ENCODE peak calls at places on chromosomes 6 and 20, in six cellular contexts. X is fibroblast of villous mesenchyme; O is GM03348; M is left cardiac atrium; E is epithelial cell of prostate; I is stimulated activated CD4-positive, alpha-beta T cell treated with anti-CD3 and anti-CD28 coated beads, Interleukin-4, amount 100 ng/mL, for 48 hours. P is an unnamed sample.

GRCh38 chr6:133743621-133744020 is 145.3 kb upstream of the TCF21 start:
- DNase-seq in O (no peak), M (no peak), X (no peak), I (no peak), E (no peak), P (no peak)

GRCh38 chr6:98794306-98794852 is 40.0 kb upstream of the POU3F2 start:
- DNase-seq in I (no peak), X (no peak), E (no peak), M (no peak), O (no peak), P (no peak)

GRCh38 chr6:1729133-1729751 is 119.5 kb downstream of the FOXC1 start:
- DNase-seq in E (peak; percentile 78), O (no peak), X (no peak), I (no peak), M (no peak), P (no peak)

GRCh38 chr6:152572395-152573061 is 64.6 kb downstream of the SYNE1 start:
- DNase-seq in M (no peak), X (peak; percentile 76), O (no peak), I (no peak), E (no peak), P (no peak)

GRCh38 chr6:71982385-71982784 is 96.0 kb downstream of the RIMS1 start:
- DNase-seq in X (no peak), E (no peak), I (no peak), O (no peak), M (no peak), P (no peak)

GRCh38 chr6:163181666-163182180 is 232.8 kb upstream of the QKI start:
- DNase-seq in M (no peak), X (no peak), E (no peak), O (no peak), I (no peak), P (no peak)

GRCh38 chr6:132130530-132131298 is 179.5 kb upstream of the CCN2 start:
- DNase-seq in O (peak; percentile 56), I (no peak), X (peak; percentile 82), M (peak; percentile 63), E (no peak), P (peak; percentile 31)

GRCh38 chr6:163228041-163228440 is 186.5 kb upstream of the QKI start:
- DNase-seq in M (no peak), I (no peak), X (no peak), E (no peak), O (no peak), P (no peak)

GRCh38 chr6:16800942-16801341 is 39.7 kb upstream of the ATXN1 start:
- DNase-seq in O (peak; percentile 37), I (no peak), X (peak; percentile 68), E (no peak), M (no peak), P (no peak)

GRCh38 chr6:73796881-73797280 is 100.9 kb downstream of the CD109 start:
- DNase-seq in X (peak; percentile 39), I (no peak), M (no peak), O (no peak), E (no peak), P (no peak)

GRCh38 chr20:58492795-58493538 is 22.2 kb downstream of the APCDD1L start:
- DNase-seq in M (no peak), X (no peak), E (no peak), O (no peak), I (no peak), P (no peak)

GRCh38 chr6:159312204-159312603 is 143.0 kb downstream of the FNDC1 start:
- DNase-seq in E (no peak), O (peak; percentile 38), I (no peak), X (no peak), M (no peak), P (no peak)

GRCh38 chr6:13045676-13046075 is 282.7 kb downstream of the TBC1D7 start:
- DNase-seq in O (no peak), M (no peak), E (no peak), I (no peak), X (no peak), P (no peak)

GRCh38 chr6:113858067-113858604 is 991 bp downstream of the MARCKS start:
- DNase-seq in X (peak; percentile 66), O (peak; percentile 66), E (no peak), M (peak; percentile 48), I (no peak), P (peak; percentile 51)

GRCh38 chr6:7673063-7673536 is 52.8 kb upstream of the BMP6 start:
- DNase-seq in M (peak; percentile 58), E (no peak), O (peak; percentile 84), I (no peak), X (peak; percentile 53), P (peak; percentile 67)

GRCh38 chr6:30556964-30557682 is at the start of gene PRR3:
- DNase-seq in M (peak; percentile 86), I (peak; percentile 86), E (peak; percentile 60), O (peak; percentile 88), X (peak; percentile 92), P (peak; percentile 89)

GRCh38 chr6:85641522-85641915 is 1.2 kb downstream of the SYNCRIP start:
- DNase-seq in X (no peak), I (no peak), O (peak; percentile 9), E (no peak), M (no peak), P (no peak)

GRCh38 chr6:147468634-147469033 is 39.9 kb upstream of the SAMD5 start:
- DNase-seq in O (no peak), E (no peak), X (no peak), I (no peak), M (no peak), P (no peak)

GRCh38 chr6:37653933-37654565 is 43.6 kb downstream of the MDGA1 start:
- DNase-seq in I (peak; percentile 51), O (peak; percentile 41), M (no peak), X (no peak), E (no peak), P (no peak)

GRCh38 chr6:938271-939046 is 245.5 kb upstream of the EXOC2 start:
- DNase-seq in O (no peak), X (no peak), M (no peak), I (no peak), E (no peak), P (no peak)

GRCh38 chr6:37381579-37381978 is 27.8 kb downstream of the RNF8 start:
- DNase-seq in O (peak; percentile 54), X (peak; percentile 54), I (no peak), E (peak; percentile 68), M (no peak), P (no peak)

GRCh38 chr6:30646450-30647038 is 389 bp upstream of the C6orf136 start:
- DNase-seq in O (peak; percentile 99), E (no peak), I (no peak), X (no peak), M (peak; percentile 96), P (no peak)

GRCh38 chr20:36591854-36592641 is 13.5 kb upstream of the RAB5IF start:
- DNase-seq in E (no peak), M (no peak), I (no peak), X (peak; percentile 48), O (peak; percentile 68), P (no peak)

GRCh38 chr6:11785953-11786579 is 7.5 kb upstream of the ADTRP start:
- DNase-seq in X (no peak), M (no peak), I (no peak), O (no peak), E (no peak), P (no peak)

GRCh38 chr6:130513770-130514169 is 148.0 kb downstream of the TMEM200A start:
- DNase-seq in M (no peak), E (peak; percentile 33), X (peak; percentile 78), I (peak; percentile 26), O (peak; percentile 53), P (peak; percentile 77)

GRCh38 chr20:58503668-58504067 is 11.5 kb downstream of the APCDD1L start:
- DNase-seq in E (no peak), I (no peak), M (no peak), X (no peak), O (no peak), P (peak; percentile 14)

GRCh38 chr20:61753196-61753942 is 312.3 kb downstream of the TAF4 start:
- DNase-seq in I (no peak), E (no peak), M (peak; percentile 14), O (peak; percentile 90), X (peak; percentile 62), P (peak; percentile 11)

GRCh38 chr6:223763-224162 is 68.5 kb upstream of the DUSP22 start:
- DNase-seq in M (no peak), E (peak; percentile 84), X (no peak), O (no peak), I (peak; percentile 36), P (no peak)

GRCh38 chr6:168027521-168027920 is 30.1 kb downstream of the KIF25 start:
- DNase-seq in X (no peak), O (no peak), I (no peak), E (no peak), M (no peak), P (no peak)

GRCh38 chr6:121485359-121485809 is 49.9 kb downstream of the GJA1 start:
- DNase-seq in X (peak; percentile 69), E (peak; percentile 41), O (no peak), M (no peak), I (no peak), P (no peak)

GRCh38 chr20:38220587-38220986 is 39.9 kb downstream of the KIAA1755 start:
- DNase-seq in X (no peak), I (no peak), E (no peak), O (no peak), M (no peak), P (no peak)

GRCh38 chr6:20202699-20203302 is 9.5 kb downstream of the MBOAT1 start:
- DNase-seq in M (no peak), E (no peak), O (no peak), I (no peak), X (peak; percentile 42), P (no peak)

GRCh38 chr6:55009114-55009513 is 162.5 kb downstream of the FAM83B start:
- DNase-seq in O (no peak), E (no peak), M (no peak), I (no peak), X (no peak), P (no peak)

GRCh38 chr6:89723046-89723445 is 84.5 kb upstream of the LYRM2 start:
- DNase-seq in O (no peak), X (peak; percentile 36), M (no peak), E (no peak), I (no peak), P (no peak)

GRCh38 chr6:144278659-144279314 is 6.3 kb upstream of the UTRN start:
- DNase-seq in O (no peak), X (no peak), M (no peak), I (no peak), E (no peak), P (no peak)

P was measured in SJSA1.